ENCODE peak calls at places on chromosomes 5 and 9, in nine cellular contexts. O is stomach; A is fibroblast of lung; Z is neural progenitor cell; X is bronchial epithelial cell; F is breast epithelium; W is GM23248; B is CD8-positive, alpha-beta memory T cell; H is aorta. G is an unnamed sample. For H3K27me3 and H3K36me3, the result is how much of the 10 kb centered on the place peaks cover.

GRCh38 chr5:56812110-56812509 is 3.2 kb upstream of the MAP3K1 start:
- DNase-seq in O (no peak), A (no peak), Z (no peak), X (no peak), F (no peak), W (peak), B (no peak), H (no peak), G (no peak)

GRCh38 chr9:110217656-110218099 is 9.7 kb upstream of the C9orf152 start:
- DNase-seq in O (no peak), A (peak), Z (peak), X (peak), F (no peak), W (peak), B (no peak), H (no peak), G (no peak)

GRCh38 chr5:40359093-40359492 is 320.6 kb upstream of the PTGER4 start:
- DNase-seq in O (no peak), A (no peak), Z (no peak), X (no peak), F (no peak), W (no peak), B (no peak), H (no peak), G (no peak)

GRCh38 chr5:76401801-76402250 is 1.3 kb upstream of the IQGAP2 start:
- DNase-seq in O (no peak), A (no peak), Z (no peak), X (no peak), F (no peak), W (no peak), B (no peak), H (no peak), G (no peak)

GRCh38 chr5:77012601-77013000 is 17.6 kb upstream of the AGGF1 start:
- DNase-seq in O (no peak), A (no peak), Z (no peak), X (peak), F (no peak), W (peak), B (no peak), H (no peak), G (no peak)

GRCh38 chr5:9269024-9269423 is 276.9 kb downstream of the SEMA5A start:
- DNase-seq in O (no peak), A (no peak), Z (no peak), X (peak), F (no peak), W (peak), B (no peak), H (no peak), G (no peak)

GRCh38 chr5:143583385-143583784 is 179.9 kb upstream of the NR3C1 start:
- DNase-seq in O (no peak), A (no peak), Z (no peak), X (peak), F (no peak), W (no peak), B (no peak), H (no peak), G (no peak)

GRCh38 chr5:138177936-138178515 is 404 bp downstream of the BRD8 start:
- DNase-seq in O (peak), A (peak), Z (peak), X (peak), F (no peak), W (peak), B (no peak), H (no peak), G (peak)

GRCh38 chr9:38126730-38127129 is 57.7 kb upstream of the SHB start:
- DNase-seq in O (no peak), A (no peak), Z (no peak), X (no peak), F (no peak), W (no peak), B (no peak), H (no peak), G (no peak)

GRCh38 chr5:93252165-93252564 is 328.9 kb downstream of the NR2F1-AS1 start:
- DNase-seq in O (no peak), A (no peak), Z (peak), X (no peak), F (no peak), W (no peak), B (no peak), H (no peak), G (no peak)

GRCh38 chr5:131947445-131947844 is 2.0 kb upstream of the MEIKIN start:
- DNase-seq in O (no peak), A (no peak), Z (no peak), X (peak), F (no peak), W (no peak), B (no peak), H (no peak), G (no peak)

GRCh38 chr5:43804723-43805122 is 201.7 kb downstream of the NNT start:
- DNase-seq in O (no peak), A (peak), Z (no peak), X (no peak), F (no peak), W (no peak), B (no peak), H (no peak), G (no peak)

GRCh38 chr9:20355022-20355421 is 267.3 kb downstream of the MLLT3 start:
- DNase-seq in O (no peak), A (peak), Z (no peak), X (peak), F (no peak), W (peak), B (no peak), H (no peak), G (no peak)

GRCh38 chr9:76634356-76635054 is 129.7 kb upstream of the PCA3 start:
- DNase-seq in O (no peak), A (peak), Z (no peak), X (peak), F (no peak), W (peak), B (no peak), H (no peak), G (no peak)

GRCh38 chr9:93099551-93100264 is 3.7 kb downstream of the CARD19 start:
- DNase-seq in O (no peak), A (no peak), Z (no peak), X (no peak), F (peak), W (no peak), B (no peak), H (peak), G (no peak)

GRCh38 chr9:83219154-83219923 is 156.4 kb upstream of the RASEF start:
- DNase-seq in O (peak), A (peak), Z (peak), X (peak), F (peak), W (peak), B (no peak), H (peak), G (peak)

GRCh38 chr9:124045076-124045829 is 33.7 kb downstream of the LHX2 start:
- DNase-seq in O (peak), A (peak), Z (peak), X (no peak), F (no peak), W (peak), B (no peak), H (peak), G (peak)

GRCh38 chr9:9003184-9003583 is 1203.6 kb upstream of the DMAC1 start:
- DNase-seq in O (no peak), A (peak), Z (peak), X (peak), F (no peak), W (no peak), B (no peak), H (no peak), G (peak)

GRCh38 chr9:18274693-18275092 is 199.3 kb upstream of the ADAMTSL1 start:
- DNase-seq in O (no peak), A (peak), Z (no peak), X (peak), F (no peak), W (peak), B (no peak), H (no peak), G (no peak)

GRCh38 chr5:158074992-158075769 is 216.2 kb upstream of the CLINT1 start:
- DNase-seq in O (peak), A (peak), Z (peak), X (peak), F (peak), W (peak), B (peak), H (peak), G (peak)

GRCh38 chr5:119418782-119419101 is 33.6 kb upstream of the HSD17B4 start:
- DNase-seq in O (peak), A (no peak), Z (no peak), X (peak), F (no peak), W (no peak), B (no peak), H (no peak), G (no peak)

DNA sequence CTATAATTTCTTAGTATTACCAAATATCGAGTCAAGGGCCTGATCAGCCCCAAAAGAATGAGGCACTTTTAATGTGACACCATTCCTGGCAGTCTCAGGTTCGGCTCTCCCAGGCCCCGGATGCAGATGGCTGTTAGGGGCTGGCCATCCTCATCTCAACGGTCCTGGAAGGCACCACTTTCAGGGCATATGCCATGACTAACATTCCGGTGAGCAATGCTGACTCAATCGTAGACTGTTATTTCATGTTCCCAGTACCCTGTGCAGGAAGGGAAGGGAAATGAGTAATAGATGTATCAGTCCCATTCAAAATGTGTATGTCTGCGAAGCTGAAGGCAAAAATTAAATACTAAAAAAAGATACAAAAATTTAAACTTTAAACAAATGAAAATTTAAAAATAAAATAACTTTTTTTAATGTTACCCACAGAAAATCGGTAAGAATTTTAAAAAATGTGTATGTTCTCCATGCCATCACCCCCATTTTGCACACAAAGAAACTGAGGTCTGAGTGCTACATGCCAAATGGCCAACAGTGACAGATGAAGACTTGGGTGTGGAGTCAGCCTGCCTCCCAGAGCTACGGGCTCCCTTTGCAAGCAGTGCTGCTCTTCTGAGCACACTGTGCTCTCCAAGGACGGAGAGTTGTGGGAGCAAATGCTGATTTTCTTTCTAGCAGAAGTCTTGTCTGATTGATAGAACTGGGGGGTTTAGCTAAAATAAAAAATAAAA is 79.0 kb downstream of the GLDC start:
- DNase-seq in O (no peak), A (peak), Z (no peak), X (peak), F (no peak), W (peak), B (no peak), H (peak), G (no peak)
- H3K4me3 ChIP-seq in O (no peak), A (peak), Z (no peak), X (peak), F (no peak), W (peak), B (no peak), H (no peak), G (no peak)

DNA sequence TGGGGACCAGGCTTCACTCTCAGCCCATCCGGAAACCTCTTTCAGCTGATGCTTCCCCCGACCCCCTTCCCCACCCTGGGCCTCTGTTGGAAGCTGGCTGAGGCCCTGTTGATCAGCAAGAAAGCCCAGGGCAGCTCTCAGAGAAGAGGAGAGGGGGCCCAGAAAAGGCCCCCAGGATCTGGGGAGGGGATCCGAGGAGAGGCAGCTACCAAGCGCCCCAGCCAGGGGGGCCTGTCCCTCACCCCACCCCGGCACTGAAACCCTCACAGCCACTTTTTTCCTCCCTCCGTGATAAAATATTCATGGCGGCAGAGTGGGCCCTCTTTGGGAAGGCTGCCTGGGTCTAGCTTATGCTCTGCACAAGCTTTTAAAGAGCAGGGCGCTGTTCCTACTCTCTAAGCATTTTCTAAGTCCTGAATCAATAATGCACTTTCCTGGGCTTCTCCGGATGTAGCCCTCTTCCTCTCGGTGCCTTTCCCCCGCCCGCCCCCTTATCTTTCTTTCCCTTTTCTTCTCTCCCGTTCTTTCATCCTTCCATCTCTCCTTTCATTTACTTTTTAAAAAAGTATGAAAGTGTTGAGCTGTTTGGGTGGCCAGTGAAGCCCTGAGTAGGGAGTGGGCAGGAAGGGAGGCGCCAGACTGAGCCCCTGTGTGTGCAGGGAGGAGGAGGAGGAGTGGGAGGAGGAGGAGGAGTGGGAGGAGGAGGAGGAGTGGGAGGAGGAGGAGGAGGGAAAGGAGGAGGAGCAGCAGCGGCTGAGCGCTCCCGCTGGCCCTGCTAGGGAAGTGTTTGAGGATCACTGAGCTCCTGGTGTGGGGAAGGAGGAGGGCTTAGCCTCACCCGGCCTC is 23.5 kb downstream of the NTNG2 start:
- DNase-seq in O (no peak), A (no peak), Z (peak), X (no peak), F (no peak), W (no peak), B (no peak), H (no peak), G (peak)
- H3K27me3 ChIP-seq in O (half or more), A (under half), Z (under half), X (under half), F (under half), W (under half), B (under half), H (under half), G (under half)

GRCh38 chr9:97601228-97601898 is 31.8 kb downstream of the TSTD2 start:
- DNase-seq in O (no peak), A (no peak), Z (no peak), X (no peak), F (no peak), W (no peak), B (no peak), H (no peak), G (no peak)

GRCh38 chr9:97602430-97602829 is 30.7 kb downstream of the TSTD2 start:
- DNase-seq in O (no peak), A (no peak), Z (no peak), X (no peak), F (no peak), W (no peak), B (no peak), H (no peak), G (no peak)

GRCh38 chr9:97599447-97599846 is 33.7 kb downstream of the TSTD2 start:
- DNase-seq in O (no peak), A (no peak), Z (no peak), X (no peak), F (no peak), W (no peak), B (no peak), H (no peak), G (no peak)

GRCh38 chr9:97600531-97601227 is 32.5 kb downstream of the TSTD2 start:
- DNase-seq in O (no peak), A (no peak), Z (no peak), X (no peak), F (no peak), W (no peak), B (no peak), H (no peak), G (no peak)

DNA sequence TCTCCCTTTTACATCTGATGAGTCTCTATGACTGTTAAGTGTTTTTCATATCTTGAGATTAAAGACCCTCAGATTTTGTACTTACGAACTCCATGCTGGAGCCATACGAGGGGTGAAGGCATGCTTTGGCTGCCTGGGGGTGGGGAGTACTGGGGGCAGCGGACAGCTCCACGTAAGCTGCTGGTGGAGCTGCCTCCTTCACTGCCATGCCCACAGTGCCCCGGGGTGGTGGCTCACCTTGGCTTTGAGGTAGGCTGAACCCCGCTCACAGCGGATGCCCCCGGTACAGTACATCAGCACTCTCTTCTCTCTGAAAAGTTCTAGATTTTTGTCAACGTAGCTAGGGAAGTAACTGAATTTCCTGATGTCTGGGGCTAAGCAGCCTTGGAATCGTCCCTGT is 27.9 kb downstream of the TSTD2 start:
- DNase-seq in O (no peak), A (no peak), Z (no peak), X (no peak), F (no peak), W (no peak), B (no peak), H (no peak), G (no peak)
- H3K36me3 ChIP-seq in O (under half), A (under half), Z (under half), X (under half), F (under half), W (under half), B (under half), H (under half), G (under half)

GRCh38 chr5:151250346-151251000 is 2.5 kb upstream of the GM2A start:
- DNase-seq in O (no peak), A (no peak), Z (no peak), X (no peak), F (no peak), W (no peak), B (no peak), H (no peak), G (no peak)
- H3K4me3 ChIP-seq in O (no peak), A (no peak), Z (no peak), X (no peak), F (no peak), W (no peak), B (peak), H (no peak), G (no peak)

DNA sequence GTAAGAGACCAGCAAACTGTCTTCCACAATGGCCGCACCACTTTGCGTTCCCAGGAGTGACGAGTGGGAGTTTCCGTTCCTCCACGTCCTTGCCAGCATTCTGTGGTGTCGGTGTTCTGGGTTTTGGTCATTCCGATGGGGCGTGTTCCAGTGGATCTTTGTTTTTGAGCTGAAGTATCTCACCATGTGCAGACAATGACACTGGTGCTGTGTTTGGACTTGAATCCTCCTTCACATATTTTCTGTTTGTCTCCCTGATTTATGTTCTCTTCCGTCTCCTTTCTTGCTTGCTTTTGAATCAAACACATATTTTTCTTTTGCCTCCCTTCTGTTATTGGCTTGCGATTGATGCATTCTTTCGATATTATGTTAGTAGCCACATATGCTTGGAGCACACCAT is 60.8 kb upstream of the IRX4 start:
- DNase-seq in O (no peak), A (no peak), Z (no peak), X (no peak), F (no peak), W (no peak), B (no peak), H (no peak), G (no peak)
- H3K27me3 ChIP-seq in O (under half), A (under half), Z (under half), X (under half), F (under half), W (under half), B (under half), H (under half), G (under half)

GRCh38 chr9:128634111-128634510 is 22.5 kb downstream of the DYNC2I2 start:
- DNase-seq in O (no peak), A (no peak), Z (no peak), X (no peak), F (no peak), W (no peak), B (no peak), H (no peak), G (peak)
- H3K36me3 ChIP-seq in O (under half), A (under half), Z (under half), X (under half), F (under half), W (under half), B (under half), H (under half), G (under half)

DNA sequence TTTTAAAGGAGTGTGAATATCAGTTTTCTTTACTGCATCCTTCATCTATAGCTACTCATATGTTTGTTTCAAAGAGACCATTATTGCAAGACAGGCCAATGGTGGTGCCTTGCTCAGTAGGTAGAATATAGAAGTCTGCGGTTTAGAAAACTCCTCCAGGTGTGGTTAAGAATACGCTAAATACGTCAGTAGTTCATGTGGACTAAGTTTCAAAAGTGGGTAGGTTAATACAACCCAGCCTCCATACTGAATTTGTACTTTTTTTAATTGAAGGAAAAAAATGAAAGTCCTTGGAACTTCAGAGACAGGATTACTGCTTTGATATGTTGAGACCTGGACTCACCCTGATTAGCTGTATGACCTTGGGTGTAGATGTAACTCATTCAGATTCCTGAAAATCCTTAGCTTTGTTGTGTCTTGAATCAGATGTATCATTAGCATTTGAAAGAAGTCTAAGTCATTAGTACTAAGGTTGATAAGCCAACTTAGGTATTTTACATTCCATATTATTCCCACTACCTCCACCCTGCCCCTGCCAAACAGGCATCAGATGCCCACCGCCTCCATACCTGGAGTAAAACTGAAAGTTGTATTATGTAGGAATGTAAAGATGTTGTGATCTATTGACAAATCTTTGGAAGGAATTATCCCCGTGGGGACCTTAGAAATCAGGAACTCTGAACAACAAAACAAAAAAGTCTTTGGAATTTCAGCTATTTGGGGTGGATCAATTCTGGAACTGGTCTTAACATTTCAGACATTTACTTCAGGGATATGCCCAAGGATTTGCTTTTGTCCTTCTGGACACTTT is 6.1 kb downstream of the BASP1 start:
- DNase-seq in O (no peak), A (no peak), Z (peak), X (peak), F (no peak), W (no peak), B (no peak), H (no peak), G (no peak)
- H3K4me3 ChIP-seq in O (no peak), A (no peak), Z (peak), X (no peak), F (no peak), W (peak), B (no peak), H (no peak), G (no peak)

G was measured in H7.